ENCODE peak calls at places on chromosomes 5 and 9, in seven cellular contexts. F is endothelial cell; N is stomach; G is AG09309; Y is CD8-positive, alpha-beta T cell; Q is B cell; M is body of pancreas. A is an unnamed sample.

GRCh38 chr9:6049798-6050197 is 34.4 kb upstream of the RANBP6 start:
- DNase-seq in F (no peak), N (no peak), G (no peak), Y (no peak), Q (no peak), M (peak; percentile 40), A (peak; percentile 21)

GRCh38 chr5:15650266-15650665 is 150.3 kb downstream of the FBXL7 start:
- DNase-seq in F (no peak), N (no peak), G (no peak), Y (no peak), Q (no peak), M (no peak), A (no peak)

GRCh38 chr9:116806075-116806474 is 119.0 kb downstream of the TRIM32 start:
- DNase-seq in F (peak; percentile 46), N (no peak), G (no peak), Y (no peak), Q (no peak), M (no peak), A (no peak)

GRCh38 chr5:958701-959571 is 49.7 kb upstream of the NKD2 start:
- DNase-seq in F (no peak), N (peak; percentile 59), G (no peak), Y (no peak), Q (no peak), M (peak; percentile 39), A (no peak)

GRCh38 chr9:4334439-4334838 is 34.6 kb upstream of the GLIS3 start:
- DNase-seq in F (peak; percentile 12), N (peak; percentile 83), G (no peak), Y (no peak), Q (no peak), M (peak; percentile 89), A (no peak)

GRCh38 chr5:147397616-147398015 is 112.3 kb downstream of the DPYSL3 start:
- DNase-seq in F (no peak), N (no peak), G (no peak), Y (no peak), Q (no peak), M (no peak), A (no peak)

GRCh38 chr5:61659221-61659696 is 327.2 kb downstream of the ZSWIM6 start:
- DNase-seq in F (peak; percentile 34), N (peak; percentile 74), G (no peak), Y (no peak), Q (no peak), M (peak; percentile 72), A (no peak)

GRCh38 chr9:97632406-97632991 is 669 bp downstream of the TSTD2 start:
- DNase-seq in F (peak; percentile 47), N (peak; percentile 56), G (peak; percentile 50), Y (no peak), Q (no peak), M (peak; percentile 61), A (no peak)

GRCh38 chr9:106860731-106861584 is 2.0 kb upstream of the ZNF462 start:
- DNase-seq in F (peak; percentile 46), N (no peak), G (no peak), Y (no peak), Q (no peak), M (no peak), A (peak; percentile 13)

GRCh38 chr5:142883025-142883424 is 112.8 kb downstream of the ARHGAP26 start:
- DNase-seq in F (no peak), N (no peak), G (no peak), Y (no peak), Q (no peak), M (no peak), A (no peak)

GRCh38 chr9:29806941-29807625 is 2233.8 kb upstream of the C9orf72 start:
- DNase-seq in F (no peak), N (no peak), G (no peak), Y (no peak), Q (no peak), M (no peak), A (no peak)

GRCh38 chr5:169521366-169521983 is 62.1 kb upstream of the SPDL1 start:
- DNase-seq in F (no peak), N (peak; percentile 26), G (no peak), Y (no peak), Q (no peak), M (peak; percentile 36), A (no peak)

GRCh38 chr9:117400131-117400530 is 14.7 kb downstream of the ASTN2 start:
- DNase-seq in F (no peak), N (peak; percentile 39), G (no peak), Y (no peak), Q (no peak), M (peak; percentile 48), A (no peak)

GRCh38 chr5:88674262-88675158 is 208.5 kb downstream of the MEF2C start:
- DNase-seq in F (peak; percentile 54), N (no peak), G (no peak), Y (no peak), Q (peak; percentile 60), M (no peak), A (no peak)

GRCh38 chr5:5979761-5980570 is 398.4 kb downstream of the MED10 start:
- DNase-seq in F (no peak), N (no peak), G (no peak), Y (no peak), Q (no peak), M (no peak), A (no peak)

GRCh38 chr5:148584103-148584502 is 70.2 kb downstream of the HTR4 start:
- DNase-seq in F (no peak), N (no peak), G (no peak), Y (no peak), Q (no peak), M (no peak), A (no peak)

GRCh38 chr5:180647941-180648500 is 1.4 kb downstream of the FLT4 start:
- DNase-seq in F (no peak), N (no peak), G (no peak), Y (no peak), Q (peak; percentile 31), M (no peak), A (no peak)

GRCh38 chr5:28766565-28767158 is 1728.3 kb upstream of the CDH9 start:
- DNase-seq in F (peak; percentile 25), N (no peak), G (peak; percentile 1), Y (no peak), Q (no peak), M (no peak), A (no peak)
- TF ChIP-seq CTCF in F (peak; percentile 62), N (no peak), G (no peak), Y (no peak), Q (no peak), M (peak; percentile 25), A (no peak)

GRCh38 chr5:150208187-150209015 is 18.5 kb downstream of the SLC6A7 start:
- DNase-seq in F (no peak), N (no peak), G (no peak), Y (no peak), Q (no peak), M (no peak), A (no peak)

GRCh38 chr5:150210644-150211043 is 20.8 kb downstream of the SLC6A7 start:
- DNase-seq in F (no peak), N (no peak), G (no peak), Y (no peak), Q (no peak), M (no peak), A (no peak)

GRCh38 chr5:150206780-150207115 is 16.9 kb downstream of the SLC6A7 start:
- DNase-seq in F (no peak), N (no peak), G (no peak), Y (no peak), Q (no peak), M (no peak), A (no peak)

GRCh38 chr5:150211156-150212030 is 21.5 kb downstream of the SLC6A7 start:
- DNase-seq in F (no peak), N (no peak), G (no peak), Y (no peak), Q (no peak), M (no peak), A (no peak)

GRCh38 chr5:150209020-150209635 is 19.3 kb downstream of the SLC6A7 start:
- DNase-seq in F (no peak), N (no peak), G (peak; percentile 67), Y (peak; percentile 16), Q (no peak), M (no peak), A (no peak)
- TF ChIP-seq CTCF in F (no peak), N (no peak), G (no peak), Y (no peak), Q (no peak), M (no peak), A (no peak)

GRCh38 chr5:133034064-133034463 is 7.7 kb upstream of the ZCCHC10 start:
- DNase-seq in F (no peak), N (no peak), G (no peak), Y (no peak), Q (no peak), M (no peak), A (no peak)
- TF ChIP-seq CTCF in F (no peak), N (no peak), G (no peak), Y (no peak), Q (no peak), M (no peak), A (no peak)

GRCh38 chr5:133421394-133421793 is 190.9 kb downstream of the FSTL4 start:
- DNase-seq in F (peak; percentile 72), N (no peak), G (no peak), Y (no peak), Q (no peak), M (no peak), A (peak; percentile 58)
- TF ChIP-seq CTCF in F (peak; percentile 55), N (no peak), G (peak; percentile 48), Y (no peak), Q (no peak), M (no peak), A (no peak)

A was measured in GM13976.